ENCODE peak calls at places on chromosomes 2 and 18, in ten cellular contexts. U is SJSA1; P is PC-9; G is IMR-90; F is right atrium auricular region; Q is tibial nerve; C is MM.1S; H is iPS DF 6.9; X is CD8-positive, alpha-beta memory T cell; W is AG04450. S is an unnamed sample.

GRCh38 chr18:64710105-64710861 is 561.4 kb upstream of the LINC00305 start:
- DNase-seq in U (no peak), P (no peak), G (no peak), F (no peak), Q (no peak), C (no peak), H (no peak), X (no peak), W (no peak), S (peak)

GRCh38 chr2:20567159-20567925 is 83.6 kb downstream of the HS1BP3 start:
- DNase-seq in U (no peak), P (no peak), G (no peak), F (no peak), Q (no peak), C (no peak), H (no peak), X (no peak), W (no peak), S (no peak)

GRCh38 chr18:22348521-22349316 is 69.0 kb downstream of the CTAGE1 start:
- DNase-seq in U (peak), P (peak), G (peak), F (peak), Q (no peak), C (no peak), H (no peak), X (no peak), W (no peak), S (no peak)

GRCh38 chr2:217186565-217187218 is 326.8 kb upstream of the TNP1 start:
- DNase-seq in U (no peak), P (no peak), G (no peak), F (no peak), Q (no peak), C (no peak), H (no peak), X (no peak), W (no peak), S (no peak)

GRCh38 chr2:3486047-3487027 is 33.0 kb downstream of the ADI1 start:
- DNase-seq in U (peak), P (no peak), G (no peak), F (no peak), Q (no peak), C (no peak), H (no peak), X (no peak), W (no peak), S (no peak)

GRCh38 chr18:76819411-76820136 is 2.8 kb upstream of the ZNF236 start:
- DNase-seq in U (no peak), P (no peak), G (no peak), F (peak), Q (no peak), C (no peak), H (no peak), X (no peak), W (no peak), S (no peak)

GRCh38 chr2:42060718-42061619 is 13.1 kb downstream of the PKDCC start:
- DNase-seq in U (no peak), P (no peak), G (peak), F (no peak), Q (no peak), C (no peak), H (no peak), X (no peak), W (no peak), S (no peak)

GRCh38 chr2:127762846-127763245 is 48.1 kb downstream of the WDR33 start:
- DNase-seq in U (no peak), P (peak), G (peak), F (no peak), Q (no peak), C (no peak), H (no peak), X (no peak), W (peak), S (no peak)

GRCh38 chr2:38750011-38750792 is 959 bp downstream of the SRSF7 start:
- DNase-seq in U (no peak), P (no peak), G (peak), F (no peak), Q (peak), C (peak), H (no peak), X (peak), W (no peak), S (no peak)

GRCh38 chr2:138648606-138649005 is 131.6 kb downstream of the NXPH2 start:
- DNase-seq in U (no peak), P (no peak), G (no peak), F (no peak), Q (no peak), C (no peak), H (no peak), X (no peak), W (no peak), S (no peak)

GRCh38 chr2:206981739-206982336 is 42.5 kb downstream of the CPO start:
- DNase-seq in U (peak), P (no peak), G (peak), F (peak), Q (peak), C (peak), H (peak), X (no peak), W (peak), S (no peak)

GRCh38 chr2:24690524-24690923 is 102.7 kb downstream of the PTRHD1 start:
- DNase-seq in U (no peak), P (no peak), G (no peak), F (no peak), Q (no peak), C (no peak), H (no peak), X (no peak), W (no peak), S (no peak)

GRCh38 chr18:25181993-25182392 is 170.0 kb downstream of the ZNF521 start:
- DNase-seq in U (no peak), P (no peak), G (no peak), F (no peak), Q (no peak), C (no peak), H (no peak), X (no peak), W (no peak), S (no peak)

GRCh38 chr2:121360566-121361300 is 75.7 kb upstream of the TFCP2L1 start:
- DNase-seq in U (no peak), P (peak), G (peak), F (no peak), Q (no peak), C (no peak), H (no peak), X (no peak), W (peak), S (peak)

GRCh38 chr2:114729025-114729424 is 286.6 kb downstream of the DPP10 start:
- DNase-seq in U (no peak), P (no peak), G (no peak), F (no peak), Q (no peak), C (no peak), H (no peak), X (no peak), W (no peak), S (no peak)

GRCh38 chr2:9249036-9249800 is 42.6 kb downstream of the ASAP2 start:
- DNase-seq in U (peak), P (no peak), G (peak), F (no peak), Q (no peak), C (no peak), H (no peak), X (no peak), W (no peak), S (peak)

GRCh38 chr18:56112013-56112749 is 524.2 kb upstream of the TCF4 start:
- DNase-seq in U (no peak), P (peak), G (peak), F (no peak), Q (no peak), C (no peak), H (no peak), X (no peak), W (no peak), S (peak)

GRCh38 chr18:62606106-62606505 is 83.3 kb downstream of the ZCCHC2 start:
- DNase-seq in U (no peak), P (no peak), G (peak), F (no peak), Q (no peak), C (no peak), H (no peak), X (no peak), W (no peak), S (no peak)

GRCh38 chr2:207122914-207123744 is 42.6 kb downstream of the KLF7 start:
- DNase-seq in U (peak), P (peak), G (no peak), F (no peak), Q (no peak), C (no peak), H (no peak), X (no peak), W (no peak), S (no peak)

GRCh38 chr2:42795275-42795674 is 2.9 kb upstream of the HAAO start:
- DNase-seq in U (no peak), P (no peak), G (no peak), F (no peak), Q (no peak), C (no peak), H (no peak), X (no peak), W (no peak), S (no peak)

GRCh38 chr2:33354981-33355380 is 121.5 kb upstream of the RASGRP3 start:
- DNase-seq in U (no peak), P (no peak), G (peak), F (no peak), Q (no peak), C (no peak), H (no peak), X (no peak), W (no peak), S (no peak)

GRCh38 chr18:71136487-71136886 is 847.6 kb downstream of the SOCS6 start:
- DNase-seq in U (no peak), P (no peak), G (no peak), F (no peak), Q (no peak), C (no peak), H (no peak), X (no peak), W (no peak), S (no peak)

GRCh38 chr18:79672490-79673276 is 6.9 kb upstream of the CTDP1 start:
- DNase-seq in U (peak), P (no peak), G (peak), F (no peak), Q (no peak), C (no peak), H (no peak), X (no peak), W (no peak), S (no peak)

GRCh38 chr18:47605093-47605492 is 325.4 kb downstream of the SMAD2 start:
- DNase-seq in U (no peak), P (no peak), G (no peak), F (no peak), Q (no peak), C (no peak), H (no peak), X (no peak), W (no peak), S (no peak)

GRCh38 chr2:235030936-235031335 is 79.1 kb downstream of the SH3BP4 start:
- DNase-seq in U (no peak), P (no peak), G (no peak), F (no peak), Q (no peak), C (no peak), H (no peak), X (no peak), W (no peak), S (no peak)

GRCh38 chr2:120228503-120228902 is 5.3 kb upstream of the TMEM185B start:
- DNase-seq in U (no peak), P (peak), G (no peak), F (no peak), Q (no peak), C (no peak), H (no peak), X (no peak), W (no peak), S (no peak)

GRCh38 chr2:8849322-8849721 is 11.9 kb upstream of the KIDINS220 start:
- DNase-seq in U (no peak), P (no peak), G (peak), F (no peak), Q (no peak), C (no peak), H (no peak), X (no peak), W (peak), S (no peak)

GRCh38 chr2:161631855-161632391 is 7.7 kb downstream of the SLC4A10 start:
- DNase-seq in U (no peak), P (no peak), G (no peak), F (no peak), Q (no peak), C (no peak), H (no peak), X (no peak), W (no peak), S (no peak)

GRCh38 chr2:36352024-36352398 is 3.6 kb upstream of the CRIM1 start:
- DNase-seq in U (no peak), P (peak), G (peak), F (no peak), Q (no peak), C (peak), H (no peak), X (no peak), W (no peak), S (no peak)
- H3K27ac ChIP-seq in U (no peak), P (peak), G (no peak), F (no peak), Q (no peak), C (no peak), H (no peak), X (no peak), W (no peak), S (peak)

DNA sequence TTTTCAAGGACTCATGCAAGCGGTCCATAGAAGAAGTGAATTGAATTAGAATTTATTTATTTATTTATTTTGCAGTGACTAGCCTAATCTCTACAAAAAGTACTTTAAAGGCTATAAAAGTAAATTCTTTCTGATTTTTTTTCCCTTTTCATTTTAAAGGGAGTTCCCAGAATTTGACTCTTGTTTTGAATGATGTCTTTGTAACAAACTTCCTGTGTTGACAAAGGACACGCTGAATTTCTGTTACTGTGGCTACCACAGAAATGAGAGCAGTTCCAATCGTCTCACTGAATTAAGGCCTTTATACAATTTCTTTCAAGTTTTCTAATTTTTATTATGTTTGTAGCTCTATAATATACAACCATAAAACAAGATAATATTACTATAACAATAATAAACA is 46.3 kb upstream of the LPIN2 start:
- DNase-seq in U (no peak), P (no peak), G (no peak), F (no peak), Q (no peak), C (no peak), H (no peak), X (no peak), W (no peak), S (no peak)
- H3K27ac ChIP-seq in U (no peak), P (no peak), G (no peak), F (no peak), Q (peak), C (no peak), H (no peak), X (peak), W (no peak), S (no peak)

GRCh38 chr18:50651334-50651733 is 91.4 kb downstream of the MAPK4 start:
- DNase-seq in U (no peak), P (no peak), G (no peak), F (no peak), Q (no peak), C (no peak), H (no peak), X (no peak), W (no peak), S (no peak)

GRCh38 chr18:50647237-50647636 is 87.3 kb downstream of the MAPK4 start:
- DNase-seq in U (no peak), P (no peak), G (no peak), F (no peak), Q (no peak), C (no peak), H (no peak), X (no peak), W (no peak), S (no peak)

GRCh38 chr18:50647792-50648191 is 87.9 kb downstream of the MAPK4 start:
- DNase-seq in U (no peak), P (no peak), G (no peak), F (no peak), Q (no peak), C (no peak), H (no peak), X (no peak), W (no peak), S (no peak)

GRCh38 chr18:50653402-50654093 is 93.7 kb downstream of the MAPK4 start:
- DNase-seq in U (no peak), P (no peak), G (no peak), F (no peak), Q (peak), C (no peak), H (no peak), X (no peak), W (no peak), S (no peak)

GRCh38 chr18:50649821-50650220 is 89.9 kb downstream of the MAPK4 start:
- DNase-seq in U (no peak), P (no peak), G (peak), F (peak), Q (no peak), C (no peak), H (no peak), X (no peak), W (no peak), S (no peak)
- H3K27ac ChIP-seq in U (no peak), P (no peak), G (no peak), F (peak), Q (no peak), C (no peak), H (no peak), X (no peak), W (no peak), S (no peak)

DNA sequence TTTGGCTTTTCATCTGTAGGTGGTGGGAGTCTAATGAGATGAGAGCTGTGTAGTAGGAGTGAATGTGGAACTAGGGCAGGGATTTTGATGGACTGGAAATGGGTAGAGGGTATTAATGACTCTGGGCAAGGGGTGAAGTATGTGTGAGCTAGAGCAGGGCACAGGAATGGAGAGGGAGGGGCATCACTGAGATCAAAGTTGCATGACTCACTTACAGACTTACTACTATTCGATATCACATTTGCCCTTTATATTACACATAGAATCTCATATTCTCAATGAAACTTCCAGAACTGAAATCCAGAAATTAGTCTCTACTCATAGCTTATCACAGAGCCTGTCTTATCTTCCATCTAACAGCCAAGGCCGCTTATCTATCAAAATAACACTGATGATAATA is 19.9 kb upstream of the ITGB6 start:
- DNase-seq in U (no peak), P (peak), G (no peak), F (no peak), Q (no peak), C (no peak), H (no peak), X (no peak), W (no peak), S (no peak)
- H3K27ac ChIP-seq in U (no peak), P (peak), G (no peak), F (no peak), Q (no peak), C (no peak), H (no peak), X (no peak), W (no peak), S (peak)